ENCODE peak calls at places on chromosome 7, in ten cellular contexts. R is OCI-LY7; F is activated CD4-positive, alpha-beta T cell treated with anti-CD3 and anti-CD28 coated beads, Interleukin-2, amount 50 U/mL, for 1 hour; C is stimulated activated CD4-positive, alpha-beta T cell treated with anti-CD3 and anti-CD28 coated beads, Interleukin-1b, Interleukin-23, amount 100 ng/mL, for 1 hour; V is HFFc6; H is RPMI7951; G is GM12865; Y is Right ventricle myocardium inferior; B is endodermal cell; Q is nucleus accumbens. K is an unnamed sample.

GRCh38 chr7:97024209-97025129 is at the start of gene DLX5:
- DNase-seq in R (no peak), F (no peak), C (no peak), V (no peak), H (peak), G (no peak), Y (no peak), B (peak), Q (peak), K (peak)

GRCh38 chr7:156746891-156747290 is 106.3 kb downstream of the RNF32 start:
- DNase-seq in R (no peak), F (no peak), C (no peak), V (no peak), H (no peak), G (no peak), Y (no peak), B (no peak), Q (no peak), K (no peak)

GRCh38 chr7:51304729-51305128 is 11.9 kb downstream of the COBL start:
- DNase-seq in R (no peak), F (no peak), C (no peak), V (no peak), H (no peak), G (no peak), Y (no peak), B (peak), Q (no peak), K (no peak)

GRCh38 chr7:93750986-93751385 is 139.6 kb downstream of the TFPI2 start:
- DNase-seq in R (no peak), F (no peak), C (no peak), V (no peak), H (no peak), G (no peak), Y (no peak), B (no peak), Q (no peak), K (no peak)

GRCh38 chr7:95811846-95812445 is 39.6 kb downstream of the DYNC1I1 start:
- DNase-seq in R (no peak), F (no peak), C (no peak), V (no peak), H (peak), G (no peak), Y (no peak), B (no peak), Q (no peak), K (no peak)

GRCh38 chr7:90230834-90231233 is 14.1 kb upstream of the CFAP69 start:
- DNase-seq in R (no peak), F (no peak), C (no peak), V (no peak), H (no peak), G (no peak), Y (no peak), B (no peak), Q (no peak), K (no peak)

GRCh38 chr7:1812693-1813393 is 142.8 kb downstream of the ELFN1 start:
- DNase-seq in R (no peak), F (no peak), C (no peak), V (no peak), H (no peak), G (no peak), Y (no peak), B (peak), Q (no peak), K (peak)

GRCh38 chr7:135970682-135971365 is 6.3 kb downstream of the MTPN start:
- DNase-seq in R (peak), F (no peak), C (no peak), V (no peak), H (no peak), G (peak), Y (no peak), B (no peak), Q (no peak), K (no peak)

GRCh38 chr7:46524350-46524749 is 603.3 kb upstream of the IGFBP3 start:
- DNase-seq in R (no peak), F (no peak), C (no peak), V (peak), H (no peak), G (no peak), Y (no peak), B (no peak), Q (no peak), K (no peak)

GRCh38 chr7:87391020-87391701 is 45.7 kb downstream of the CROT start:
- DNase-seq in R (no peak), F (no peak), C (no peak), V (no peak), H (no peak), G (no peak), Y (no peak), B (no peak), Q (no peak), K (no peak)

GRCh38 chr7:139775829-139776266 is 1.9 kb downstream of the HIPK2 start:
- DNase-seq in R (peak), F (peak), C (peak), V (peak), H (peak), G (peak), Y (no peak), B (peak), Q (peak), K (no peak)

GRCh38 chr7:111931016-111931517 is 275.1 kb downstream of the DOCK4 start:
- DNase-seq in R (no peak), F (no peak), C (no peak), V (peak), H (peak), G (no peak), Y (no peak), B (peak), Q (no peak), K (no peak)

GRCh38 chr7:138456220-138456619 is 3.8 kb upstream of the TRIM24 start:
- DNase-seq in R (no peak), F (no peak), C (no peak), V (no peak), H (no peak), G (no peak), Y (no peak), B (peak), Q (no peak), K (no peak)

K was measured in mesenteric fat pad.